ENCODE peak calls at places on chromosomes 11 and 22, in eight cellular contexts. U, R, J, N, M, G, Q and L are unnamed samples.

GRCh38 chr11:121104223-121104831 is 3.3 kb downstream of the TECTA start:
- DNase-seq in M (no peak), J (peak; percentile 17), U (no peak), N (no peak), G (no peak), R (no peak), Q (no peak), L (no peak)

GRCh38 chr22:44193537-44193896 is 12.8 kb downstream of the PARVG start:
- DNase-seq in R (no peak), U (no peak), N (no peak), J (no peak), Q (no peak), M (no peak), G (no peak), L (peak; percentile 10)

GRCh38 chr11:12066799-12067508 is 43.4 kb upstream of the MICAL2 start:
- DNase-seq in G (no peak), N (peak; percentile 66), R (no peak), M (peak; percentile 53), U (peak; percentile 95), J (no peak), Q (peak; percentile 71), L (peak; percentile 86)

GRCh38 chr11:117071344-117071787 is 26.9 kb downstream of the SIK3 start:
- DNase-seq in G (peak; percentile 68), Q (peak; percentile 91), U (no peak), J (peak; percentile 67), N (no peak), R (peak; percentile 25), M (peak; percentile 48), L (no peak)

GRCh38 chr11:30006876-30007275 is 10.0 kb downstream of the KCNA4 start:
- DNase-seq in Q (no peak), U (no peak), J (no peak), G (no peak), R (no peak), M (no peak), N (no peak), L (no peak)

GRCh38 chr22:48700566-48701295 is 1126.9 kb downstream of the BRD1 start:
- DNase-seq in J (no peak), Q (no peak), R (no peak), N (peak; percentile 55), M (no peak), G (no peak), U (no peak), L (no peak)

GRCh38 chr11:43738600-43739409 is 58.3 kb downstream of the HSD17B12 start:
- DNase-seq in N (no peak), M (peak; percentile 85), U (peak; percentile 78), R (peak; percentile 82), Q (no peak), J (peak; percentile 33), G (peak; percentile 22), L (no peak)

GRCh38 chr11:46485852-46486443 is 94.4 kb upstream of the CHRM4 start:
- DNase-seq in J (peak; percentile 6), R (no peak), N (no peak), U (no peak), Q (no peak), M (no peak), G (no peak), L (no peak)

GRCh38 chr11:12029738-12030363 is 21.4 kb upstream of the DKK3 start:
- DNase-seq in G (no peak), R (peak; percentile 73), N (no peak), U (no peak), M (no peak), Q (no peak), J (no peak), L (no peak)

GRCh38 chr11:28400236-28401100 is 292.3 kb downstream of the METTL15 start:
- DNase-seq in R (peak; percentile 11), M (no peak), N (no peak), U (no peak), J (no peak), Q (no peak), G (no peak), L (no peak)

GRCh38 chr11:74577624-74578396 is 14.6 kb upstream of the POLD3 start:
- DNase-seq in J (peak; percentile 64), M (no peak), G (no peak), U (peak; percentile 27), Q (no peak), N (no peak), R (peak; percentile 15), L (no peak)

GRCh38 chr11:91527380-91528030 is 697.1 kb upstream of the FAT3 start:
- DNase-seq in R (no peak), N (no peak), G (no peak), U (no peak), J (no peak), M (no peak), Q (no peak), L (no peak)

GRCh38 chr11:58316142-58316541 is 42.7 kb downstream of the OR5B17 start:
- DNase-seq in M (peak; percentile 42), Q (no peak), G (no peak), U (no peak), J (no peak), N (no peak), R (peak; percentile 70), L (no peak)

GRCh38 chr22:48173061-48173849 is 1410.8 kb downstream of the TBC1D22A start:
- DNase-seq in N (no peak), U (no peak), Q (peak; percentile 12), M (no peak), J (no peak), R (no peak), G (no peak), L (peak; percentile 75)

DNA sequence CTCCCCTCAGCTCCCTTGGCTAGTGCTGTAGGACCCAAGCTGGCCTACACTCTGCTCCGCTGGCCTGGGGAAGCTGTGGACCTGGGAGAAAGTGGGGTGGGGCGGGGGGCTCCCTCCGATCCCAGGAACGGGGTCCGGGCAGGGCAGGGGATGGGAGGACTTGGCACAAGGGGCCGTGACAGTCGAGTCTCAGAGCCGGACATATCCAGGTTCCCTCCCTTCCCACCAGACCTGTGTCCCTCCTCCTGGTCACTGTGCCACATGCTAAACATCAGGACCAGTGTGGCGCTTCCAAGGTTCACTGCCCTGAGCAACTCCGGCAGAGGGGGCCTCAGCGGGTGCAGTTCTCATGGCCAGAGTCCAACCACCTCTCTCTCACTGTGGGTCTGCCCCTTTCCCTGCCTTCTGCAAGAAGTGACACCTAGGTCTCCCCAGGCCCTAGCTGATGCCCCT is 2.0 kb downstream of the DUSP8 start:
- DNase-seq in R (no peak), G (peak; percentile 25), U (no peak), N (no peak), J (peak; percentile 14), Q (no peak), M (no peak), L (no peak)
- H3K4me3 ChIP-seq in R (no peak overlapping the region), G (no peak overlapping the region), U (no peak overlapping the region), N (peak overlapping the region; percentile 53), J (no peak overlapping the region), Q (no peak overlapping the region), M (no peak overlapping the region), L (no peak overlapping the region)

GRCh38 chr11:61744609-61745156 is 7.8 kb upstream of the MYRF start:
- DNase-seq in R (no peak), U (no peak), M (no peak), J (no peak), N (peak; percentile 62), Q (no peak), G (no peak), L (no peak)
- H3K4me3 ChIP-seq in R (no peak overlapping the region), U (no peak overlapping the region), M (no peak overlapping the region), J (no peak overlapping the region), N (no peak overlapping the region), Q (no peak overlapping the region), G (no peak overlapping the region), L (no peak overlapping the region)

GRCh38 chr22:29312218-29313125 is 3.0 kb downstream of the RASL10A start:
- DNase-seq in U (no peak), Q (no peak), N (peak; percentile 58), R (no peak), J (no peak), G (no peak), M (no peak), L (no peak)

GRCh38 chr22:29310065-29310862 is 3.8 kb downstream of the GAS2L1 start:
- DNase-seq in N (peak; percentile 92), J (no peak), Q (peak; percentile 45), G (no peak), U (no peak), R (no peak), M (no peak), L (no peak)

GRCh38 chr22:29310863-29311339 is 4.5 kb downstream of the GAS2L1 start:
- DNase-seq in Q (peak; percentile 93), M (peak; percentile 98), G (peak; percentile 98), J (peak; percentile 97), R (peak; percentile 96), N (peak; percentile 98), U (peak; percentile 89), L (peak; percentile 100)

GRCh38 chr22:29313126-29314071 is 2.1 kb downstream of the RASL10A start:
- DNase-seq in M (peak; percentile 55), Q (no peak), R (peak; percentile 56), U (no peak), N (peak; percentile 78), J (no peak), G (no peak), L (no peak)

DNA sequence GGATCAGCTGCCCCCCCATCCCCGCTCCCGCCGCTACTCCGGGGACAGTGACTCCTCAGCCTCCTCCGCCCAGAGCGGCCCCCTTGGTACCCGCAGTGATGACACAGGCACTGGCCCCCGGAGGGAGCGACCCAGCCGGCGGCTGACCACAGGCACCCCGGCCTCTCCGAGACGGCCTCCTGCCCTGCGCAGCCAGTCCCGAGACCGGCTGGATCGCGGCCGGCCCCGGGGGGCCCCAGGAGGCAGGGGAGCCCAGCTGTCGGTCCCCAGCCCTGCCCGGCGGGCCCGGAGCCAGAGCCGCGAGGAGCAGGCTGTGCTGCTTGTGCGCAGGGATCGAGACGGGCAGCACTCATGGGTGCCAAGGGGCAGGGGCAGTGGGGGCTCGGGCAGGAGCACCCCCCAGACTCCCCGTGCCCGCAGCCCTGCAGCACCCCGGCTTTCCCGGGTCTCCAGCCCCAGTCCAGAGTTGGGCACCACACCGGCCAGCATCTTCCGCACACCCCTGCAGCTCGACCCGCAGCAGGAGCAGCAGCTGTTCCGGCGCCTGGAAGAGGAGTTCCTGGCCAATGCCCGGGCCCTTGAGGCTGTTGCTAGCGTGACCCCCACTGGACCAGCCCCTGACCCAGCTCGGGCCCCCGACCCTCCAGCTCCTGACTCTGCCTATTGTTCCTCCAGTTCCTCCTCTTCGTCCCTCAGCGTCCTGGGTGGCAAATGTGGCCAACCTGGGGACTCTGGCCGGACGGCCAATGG is 3.9 kb downstream of the RASL10A start:
- DNase-seq in R (no peak), J (no peak), Q (no peak), M (no peak), U (no peak), G (peak; percentile 65), N (peak; percentile 84), L (no peak)
- H3K4me3 ChIP-seq in R (no peak overlapping the region), J (no peak overlapping the region), Q (no peak overlapping the region), M (no peak overlapping the region), U (no peak overlapping the region), G (no peak overlapping the region), N (no peak overlapping the region), L (no peak overlapping the region)

DNA sequence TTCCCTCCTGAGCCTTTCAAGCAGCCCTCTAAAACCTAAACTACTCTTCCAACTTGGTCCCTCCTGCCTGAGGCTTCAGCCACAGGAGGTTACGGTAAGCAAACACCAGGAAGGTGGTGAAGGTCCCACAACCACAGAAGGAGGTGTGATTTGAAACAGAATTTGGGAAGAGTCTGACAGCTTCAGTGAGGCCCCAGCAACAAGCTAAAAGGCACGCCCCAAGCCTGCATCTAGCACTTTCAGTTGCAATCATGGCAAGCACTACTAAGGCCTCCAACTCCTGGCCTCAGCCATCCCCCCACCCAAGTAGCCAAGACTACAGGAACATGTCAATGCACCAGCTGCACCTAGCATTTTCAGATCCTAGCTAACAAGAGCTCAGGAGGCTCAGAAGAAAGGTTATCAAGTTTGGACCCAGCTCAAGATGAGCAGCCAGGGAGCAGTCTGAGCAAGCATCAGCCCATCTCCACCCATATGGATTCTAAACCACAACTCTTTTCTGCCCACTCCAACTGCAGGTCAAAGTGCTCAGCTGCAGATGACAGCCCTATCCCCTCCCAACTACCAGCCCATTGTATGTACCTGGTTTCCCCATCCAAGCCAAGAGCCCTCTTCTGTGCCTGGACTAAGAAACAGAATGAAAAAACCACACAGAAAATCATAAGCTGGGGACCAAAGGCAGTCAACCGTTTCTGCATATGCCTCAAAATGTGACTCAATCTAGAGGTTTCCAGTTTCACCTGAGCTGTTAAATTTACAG is 10.4 kb upstream of the AHNAK start:
- DNase-seq in N (peak; percentile 56), U (no peak), M (no peak), Q (no peak), R (no peak), J (no peak), G (no peak), L (peak; percentile 87)
- H3K4me3 ChIP-seq in N (no peak overlapping the region), U (no peak overlapping the region), M (no peak overlapping the region), Q (no peak overlapping the region), R (peak overlapping the region; percentile 1), J (no peak overlapping the region), G (no peak overlapping the region), L (no peak overlapping the region)